ENCODE peak calls at places on chromosomes 6 and 20, in nine cellular contexts. K, M, A, G, U, X, J, Q and C are unnamed samples.

GRCh38 chr6:140537211-140537610 is 1162.8 kb upstream of the CITED2 start:
- DNase-seq in K (no peak), M (no peak), A (no peak), G (no peak), U (no peak), X (no peak), J (no peak), Q (no peak), C (no peak)

GRCh38 chr20:24376523-24377085 is 92.8 kb upstream of the SYNDIG1 start:
- DNase-seq in K (no peak), M (no peak), A (peak; percentile 22), G (no peak), U (no peak), X (no peak), J (no peak), Q (no peak), C (no peak)

GRCh38 chr6:133568970-133569889 is 319.7 kb upstream of the TCF21 start:
- DNase-seq in K (peak; percentile 16), M (peak; percentile 33), A (no peak), G (no peak), U (no peak), X (no peak), J (peak; percentile 48), Q (peak; percentile 13), C (peak; percentile 92)

GRCh38 chr20:63097336-63097831 is 90.6 kb upstream of the BHLHE23 start:
- DNase-seq in K (no peak), M (peak; percentile 4), A (peak; percentile 35), G (peak; percentile 17), U (no peak), X (peak; percentile 8), J (no peak), Q (no peak), C (no peak)

GRCh38 chr6:111721677-111722219 is 116.1 kb upstream of the TRAF3IP2 start:
- DNase-seq in K (no peak), M (peak; percentile 44), A (peak; percentile 64), G (no peak), U (no peak), X (no peak), J (no peak), Q (no peak), C (peak; percentile 32)

GRCh38 chr6:16635810-16636602 is 125.3 kb downstream of the ATXN1 start:
- DNase-seq in K (no peak), M (no peak), A (no peak), G (no peak), U (no peak), X (no peak), J (no peak), Q (peak; percentile 16), C (peak; percentile 5)

GRCh38 chr20:41095110-41095969 is 42.0 kb upstream of the PLCG1 start:
- DNase-seq in K (peak; percentile 52), M (peak; percentile 48), A (peak; percentile 73), G (peak; percentile 65), U (no peak), X (peak; percentile 43), J (peak; percentile 57), Q (peak; percentile 58), C (peak; percentile 39)

GRCh38 chr6:89145461-89145961 is 344 bp upstream of the PM20D2 start:
- DNase-seq in K (no peak), M (no peak), A (no peak), G (no peak), U (no peak), X (no peak), J (no peak), Q (peak; percentile 30), C (peak; percentile 15)

GRCh38 chr6:94902974-94903628 is 674.2 kb upstream of the MANEA start:
- DNase-seq in K (no peak), M (peak; percentile 8), A (no peak), G (no peak), U (no peak), X (no peak), J (no peak), Q (no peak), C (no peak)

GRCh38 chr20:5991623-5992441 is 41.4 kb downstream of the MCM8 start:
- DNase-seq in K (no peak), M (no peak), A (no peak), G (no peak), U (no peak), X (no peak), J (no peak), Q (no peak), C (no peak)

GRCh38 chr6:36033935-36034334 is 6.3 kb downstream of the MAPK14 start:
- DNase-seq in K (no peak), M (no peak), A (no peak), G (no peak), U (no peak), X (no peak), J (no peak), Q (no peak), C (no peak)

GRCh38 chr6:168148231-168148849 is 69.3 kb upstream of the FRMD1 start:
- DNase-seq in K (no peak), M (no peak), A (no peak), G (no peak), U (no peak), X (no peak), J (no peak), Q (no peak), C (no peak)

GRCh38 chr20:32681175-32682084 is 7.7 kb upstream of the C20orf203 start:
- DNase-seq in K (no peak), M (peak; percentile 58), A (no peak), G (no peak), U (no peak), X (no peak), J (no peak), Q (no peak), C (no peak)

GRCh38 chr6:161242779-161243693 is 30.8 kb downstream of the AGPAT4 start:
- DNase-seq in K (peak; percentile 23), M (no peak), A (no peak), G (peak; percentile 75), U (peak; percentile 84), X (no peak), J (no peak), Q (no peak), C (no peak)

GRCh38 chr6:167962717-167963116 is 34.8 kb upstream of the KIF25 start:
- DNase-seq in K (no peak), M (no peak), A (no peak), G (no peak), U (no peak), X (no peak), J (no peak), Q (no peak), C (no peak)

GRCh38 chr20:46992640-46993035 is 98.0 kb downstream of the EYA2 start:
- DNase-seq in K (no peak), M (no peak), A (no peak), G (no peak), U (no peak), X (no peak), J (no peak), Q (peak; percentile 63), C (no peak)

GRCh38 chr6:127481628-127482027 is 22.4 kb upstream of the KIAA0408 start:
- DNase-seq in K (no peak), M (no peak), A (no peak), G (no peak), U (no peak), X (no peak), J (no peak), Q (no peak), C (peak; percentile 70)

GRCh38 chr20:12614764-12615163 is 394.0 kb upstream of the SPTLC3 start:
- DNase-seq in K (no peak), M (no peak), A (no peak), G (no peak), U (no peak), X (no peak), J (no peak), Q (no peak), C (no peak)
- H3K36me3 ChIP-seq in K (no peaks in the 10 kb centered on the region), M (no peaks in the 10 kb centered on the region), A (no peaks in the 10 kb centered on the region), G (no peaks in the 10 kb centered on the region), U (no peaks in the 10 kb centered on the region), X (no peaks in the 10 kb centered on the region), J (no peaks in the 10 kb centered on the region), Q (no peaks in the 10 kb centered on the region), C (no peaks in the 10 kb centered on the region)

DNA sequence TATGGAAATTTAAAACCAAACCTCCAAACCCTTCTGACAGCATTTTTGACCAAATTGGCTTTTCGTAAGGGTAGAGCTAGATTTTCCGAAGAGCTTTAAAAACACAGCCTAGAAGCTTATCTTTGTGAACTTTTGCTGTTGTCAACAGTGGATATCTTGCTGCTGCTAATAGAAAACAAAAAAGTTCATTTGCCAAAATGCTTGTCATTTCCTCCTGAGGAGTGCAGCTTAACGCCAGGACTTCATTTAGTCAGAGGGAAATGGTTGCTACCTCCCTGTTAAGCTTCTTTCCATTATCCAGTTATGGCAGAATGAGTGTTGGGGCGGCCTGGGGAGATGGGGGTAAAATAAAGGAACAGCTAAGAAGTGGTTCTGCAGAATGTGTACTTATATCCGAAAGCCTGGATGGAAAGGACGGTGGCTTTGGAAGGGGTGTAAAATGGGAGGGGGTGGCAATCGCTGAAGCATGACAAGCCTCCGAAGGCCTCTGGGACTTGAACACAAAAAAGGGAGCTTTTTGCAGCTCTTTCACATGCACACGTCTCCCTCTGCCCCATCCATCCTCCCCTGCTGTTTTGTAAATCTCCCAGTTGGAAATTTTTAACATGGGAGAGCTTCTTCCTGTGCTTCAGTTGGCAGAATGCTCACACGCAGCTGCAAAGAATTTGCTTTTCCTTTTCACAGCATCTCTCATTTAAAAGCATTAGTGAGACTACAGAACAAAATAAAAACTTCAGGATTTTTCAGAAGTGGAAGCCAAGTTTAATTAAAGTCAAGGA is 22.4 kb downstream of the JARID2 start:
- DNase-seq in K (no peak), M (no peak), A (no peak), G (no peak), U (no peak), X (no peak), J (no peak), Q (no peak), C (no peak)
- H3K4me3 ChIP-seq in K (no peak overlapping the region), M (no peak overlapping the region), A (no peak overlapping the region), G (no peak overlapping the region), U (no peak overlapping the region), X (peak overlapping the region; percentile 39), J (no peak overlapping the region), Q (no peak overlapping the region), C (no peak overlapping the region)

GRCh38 chr20:59808729-59809381 is 124.6 kb downstream of the SYCP2 start:
- DNase-seq in K (no peak), M (no peak), A (peak; percentile 47), G (no peak), U (no peak), X (no peak), J (peak; percentile 1), Q (no peak), C (no peak)
- H3K27me3 ChIP-seq in K (no peaks in the 10 kb centered on the region), M (peaks cover 8% of the 10 kb centered on the region), A (no peaks in the 10 kb centered on the region), G (no peaks in the 10 kb centered on the region), U (no peaks in the 10 kb centered on the region), X (no peaks in the 10 kb centered on the region), J (no peaks in the 10 kb centered on the region), Q (no peaks in the 10 kb centered on the region), C (no peaks in the 10 kb centered on the region)

DNA sequence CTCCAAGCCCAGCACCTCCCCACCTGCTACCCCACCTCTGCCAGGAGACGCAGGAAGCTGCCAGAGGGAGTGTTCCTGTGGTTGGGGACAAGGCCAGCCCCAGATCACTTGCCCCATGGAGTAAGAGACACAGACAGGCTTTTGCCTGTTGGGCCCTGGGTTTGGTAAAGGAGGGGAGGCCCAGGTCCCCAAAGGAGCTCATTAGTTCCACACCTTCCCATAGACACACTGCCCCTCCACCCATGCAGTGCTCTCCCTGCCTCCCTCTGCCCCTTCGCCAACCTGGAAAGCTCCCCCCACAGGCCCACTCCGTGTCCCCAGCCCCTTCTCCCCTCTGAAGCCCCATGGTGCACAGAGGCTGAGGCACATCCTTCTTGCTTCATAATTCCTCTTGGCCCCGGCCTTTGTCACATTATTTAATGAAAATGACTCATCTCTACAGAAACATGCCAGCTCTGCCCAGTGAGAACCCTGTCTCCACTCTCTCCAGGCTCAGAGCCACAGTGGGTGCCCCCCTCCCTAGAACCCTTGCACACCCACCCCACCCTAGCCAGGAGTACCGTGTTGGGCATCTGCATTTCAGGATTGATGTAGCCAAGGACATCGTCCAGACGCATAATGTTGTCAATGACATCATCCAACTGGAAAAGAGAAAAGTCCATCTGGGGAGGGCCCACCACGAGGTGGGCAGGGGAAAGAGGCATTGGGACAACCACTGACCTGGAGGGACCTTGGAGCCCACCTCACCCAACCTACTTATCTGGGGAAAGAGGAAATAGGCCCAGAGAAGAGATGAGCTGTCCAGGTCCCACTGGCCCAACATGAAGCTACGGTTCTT is 46.0 kb downstream of the TFEB start:
- DNase-seq in K (no peak), M (no peak), A (no peak), G (peak; percentile 15), U (peak; percentile 19), X (no peak), J (no peak), Q (no peak), C (no peak)
- H3K36me3 ChIP-seq in K (no peaks in the 10 kb centered on the region), M (no peaks in the 10 kb centered on the region), A (peaks cover 42% of the 10 kb centered on the region), G (peaks cover 71% of the 10 kb centered on the region), U (peaks cover 47% of the 10 kb centered on the region), X (peaks cover 59% of the 10 kb centered on the region), J (peaks cover 10% of the 10 kb centered on the region), Q (no peaks in the 10 kb centered on the region), C (no peaks in the 10 kb centered on the region)